ENCODE peak calls at places on chromosomes 16 and 17, in four cellular contexts. One of them, this sample, is unnamed.

GRCh38 chr17:34633351-34633750 is 54.0 kb downstream of the TMEM132E start:
- DNase-seq in heart right ventricle: no peak
- DNase-seq in IMR-90: no peak
- DNase-seq in choroid plexus epithelial cell: no peak
- DNase-seq in this sample: no peak

GRCh38 chr16:69187891-69188451 is 1.0 kb downstream of the SNTB2 start:
- DNase-seq in heart right ventricle: peak
- DNase-seq in choroid plexus epithelial cell: no peak
- DNase-seq in IMR-90: no peak
- DNase-seq in this sample: peak

GRCh38 chr17:76727745-76728456 is 1.3 kb downstream of the METTL23 start:
- DNase-seq in IMR-90: no peak
- DNase-seq in choroid plexus epithelial cell: no peak
- DNase-seq in heart right ventricle: no peak
- DNase-seq in this sample: peak

GRCh38 chr17:44793885-44794698 is 35.3 kb downstream of the ADAM11 start:
- DNase-seq in choroid plexus epithelial cell: peak
- DNase-seq in heart right ventricle: no peak
- DNase-seq in IMR-90: no peak
- DNase-seq in this sample: no peak

GRCh38 chr17:56912105-56912999 is 1.5 kb downstream of the TRIM25 start:
- DNase-seq in choroid plexus epithelial cell: peak
- DNase-seq in IMR-90: no peak
- DNase-seq in heart right ventricle: peak
- DNase-seq in this sample: peak

GRCh38 chr17:45384047-45384799 is 48.4 kb downstream of the ARHGAP27 start:
- DNase-seq in IMR-90: no peak
- DNase-seq in choroid plexus epithelial cell: no peak
- DNase-seq in heart right ventricle: no peak
- DNase-seq in this sample: no peak

GRCh38 chr17:19650826-19651225 is 2.3 kb downstream of the ALDH3A2 start:
- DNase-seq in IMR-90: peak
- DNase-seq in heart right ventricle: no peak
- DNase-seq in choroid plexus epithelial cell: no peak
- DNase-seq in this sample: no peak

GRCh38 chr17:36814958-36815357 is 122.3 kb upstream of the LHX1 start:
- DNase-seq in IMR-90: no peak
- DNase-seq in heart right ventricle: no peak
- DNase-seq in choroid plexus epithelial cell: no peak
- DNase-seq in this sample: no peak

GRCh38 chr17:76368545-76368944 is 14.8 kb upstream of the PRPSAP1 start:
- DNase-seq in choroid plexus epithelial cell: peak
- DNase-seq in heart right ventricle: no peak
- DNase-seq in IMR-90: peak
- DNase-seq in this sample: no peak

GRCh38 chr17:16304832-16305231 is 48.4 kb downstream of the CENPV start:
- DNase-seq in choroid plexus epithelial cell: peak
- DNase-seq in IMR-90: peak
- DNase-seq in heart right ventricle: no peak
- DNase-seq in this sample: peak

GRCh38 chr17:27596571-27597187 is 34.3 kb upstream of the LGALS9 start:
- DNase-seq in choroid plexus epithelial cell: no peak
- DNase-seq in heart right ventricle: no peak
- DNase-seq in IMR-90: no peak
- DNase-seq in this sample: no peak

GRCh38 chr17:76725580-76726230 is 701 bp downstream of the JMJD6 start:
- DNase-seq in IMR-90: peak
- DNase-seq in choroid plexus epithelial cell: no peak
- DNase-seq in heart right ventricle: peak
- DNase-seq in this sample: peak

GRCh38 chr16:28291651-28292626 is at the start of gene SBK1:
- DNase-seq in choroid plexus epithelial cell: peak
- DNase-seq in heart right ventricle: peak
- DNase-seq in IMR-90: peak
- DNase-seq in this sample: peak

GRCh38 chr17:18858567-18859245 is 775 bp downstream of the PRPSAP2 start:
- DNase-seq in IMR-90: no peak
- DNase-seq in heart right ventricle: no peak
- DNase-seq in choroid plexus epithelial cell: peak
- DNase-seq in this sample: no peak

GRCh38 chr16:15950167-15950854 is 895 bp downstream of the ABCC1 start:
- DNase-seq in choroid plexus epithelial cell: peak
- DNase-seq in heart right ventricle: no peak
- DNase-seq in IMR-90: peak
- DNase-seq in this sample: peak

GRCh38 chr17:28755486-28755885 is 11.7 kb downstream of the TRAF4 start:
- DNase-seq in choroid plexus epithelial cell: peak
- DNase-seq in IMR-90: no peak
- DNase-seq in heart right ventricle: no peak
- DNase-seq in this sample: no peak

GRCh38 chr17:2008332-2009126 is 16.6 kb downstream of the RTN4RL1 start:
- DNase-seq in choroid plexus epithelial cell: no peak
- DNase-seq in heart right ventricle: no peak
- DNase-seq in IMR-90: no peak
- DNase-seq in this sample: no peak

GRCh38 chr16:57534881-57535658 is 1.3 kb downstream of the CCDC102A start:
- DNase-seq in heart right ventricle: no peak
- DNase-seq in IMR-90: no peak
- DNase-seq in choroid plexus epithelial cell: no peak
- DNase-seq in this sample: no peak

GRCh38 chr17:33015716-33016346 is 24.2 kb downstream of the SPACA3 start:
- DNase-seq in choroid plexus epithelial cell: no peak
- DNase-seq in heart right ventricle: no peak
- DNase-seq in IMR-90: no peak
- DNase-seq in this sample: no peak

GRCh38 chr16:1181715-1182671 is 29.1 kb downstream of the CACNA1H start:
- DNase-seq in choroid plexus epithelial cell: peak
- DNase-seq in IMR-90: peak
- DNase-seq in heart right ventricle: peak
- DNase-seq in this sample: peak

GRCh38 chr16:3170440-3171180 is 17.4 kb upstream of the OR1F1 start:
- DNase-seq in IMR-90: no peak
- DNase-seq in heart right ventricle: no peak
- DNase-seq in choroid plexus epithelial cell: no peak
- DNase-seq in this sample: no peak

GRCh38 chr17:20271016-20271610 is 196.2 kb downstream of the LGALS9B start:
- DNase-seq in IMR-90: peak
- DNase-seq in choroid plexus epithelial cell: peak
- DNase-seq in heart right ventricle: no peak
- DNase-seq in this sample: no peak

GRCh38 chr17:6567528-6568185 is 11.3 kb upstream of the PITPNM3 start:
- DNase-seq in choroid plexus epithelial cell: no peak
- DNase-seq in heart right ventricle: no peak
- DNase-seq in IMR-90: no peak
- DNase-seq in this sample: peak

GRCh38 chr17:4365103-4365627 is 1.3 kb downstream of the UBE2G1 start:
- DNase-seq in IMR-90: peak
- DNase-seq in heart right ventricle: peak
- DNase-seq in choroid plexus epithelial cell: peak
- DNase-seq in this sample: peak

GRCh38 chr16:65895906-65896305 is 470.6 kb upstream of the CDH5 start:
- DNase-seq in heart right ventricle: no peak
- DNase-seq in IMR-90: no peak
- DNase-seq in choroid plexus epithelial cell: no peak
- DNase-seq in this sample: no peak

GRCh38 chr17:52170963-52171572 is 12.6 kb upstream of the CA10 start:
- DNase-seq in heart right ventricle: no peak
- DNase-seq in choroid plexus epithelial cell: peak
- DNase-seq in IMR-90: no peak
- DNase-seq in this sample: no peak

GRCh38 chr17:14301761-14302401 is 1.0 kb downstream of the HS3ST3B1 start:
- DNase-seq in heart right ventricle: peak
- DNase-seq in choroid plexus epithelial cell: peak
- DNase-seq in IMR-90: peak
- DNase-seq in this sample: peak

GRCh38 chr17:33124185-33124584 is 132.5 kb downstream of the SPACA3 start:
- DNase-seq in choroid plexus epithelial cell: no peak
- DNase-seq in IMR-90: no peak
- DNase-seq in heart right ventricle: no peak
- DNase-seq in this sample: no peak

DNA sequence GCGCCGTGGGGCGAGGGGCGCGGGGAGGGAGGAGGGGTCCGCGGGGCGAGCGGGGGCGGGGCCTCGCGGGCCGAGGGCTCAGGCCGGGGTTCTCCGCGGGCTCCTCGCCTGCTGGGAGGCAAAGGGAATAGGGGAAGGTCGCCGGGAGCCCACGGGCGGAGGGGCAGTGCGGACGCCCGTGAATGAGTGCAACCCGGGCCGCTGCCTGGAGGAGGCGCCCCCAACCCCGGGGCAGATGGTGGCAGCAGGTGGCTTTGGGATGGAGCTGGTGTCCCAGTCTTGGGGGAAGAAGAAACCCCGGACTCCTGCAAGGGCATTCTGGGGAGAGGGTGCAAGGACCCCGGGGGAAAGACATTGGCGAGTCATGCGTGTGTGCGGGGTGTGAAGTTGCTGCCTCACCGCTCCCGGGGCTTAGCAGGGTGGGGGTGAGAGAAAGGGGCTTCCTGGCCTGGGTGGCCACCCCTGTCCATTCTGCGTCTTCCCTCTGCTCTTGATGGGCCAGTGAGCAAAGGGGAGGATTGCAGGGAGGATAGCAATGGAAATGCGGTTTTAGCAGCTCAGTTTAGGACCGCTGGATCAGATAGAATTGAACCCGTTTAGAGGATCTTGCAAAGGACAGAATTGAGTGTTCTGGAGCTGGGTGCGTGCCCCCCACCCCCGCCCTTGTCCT is 508 bp downstream of the KIAA0513 start:
- DNase-seq in IMR-90: no peak
- DNase-seq in choroid plexus epithelial cell: no peak
- DNase-seq in heart right ventricle: no peak
- DNase-seq in this sample: no peak
- TF ChIP-seq CTCF in IMR-90: peak
- TF ChIP-seq CTCF in choroid plexus epithelial cell: peak
- TF ChIP-seq CTCF in heart right ventricle: no peak
- TF ChIP-seq CTCF in this sample: no peak

GRCh38 chr16:74580828-74581227 is 26.1 kb downstream of the GLG1 start:
- DNase-seq in IMR-90: no peak
- DNase-seq in choroid plexus epithelial cell: peak
- DNase-seq in heart right ventricle: no peak
- DNase-seq in this sample: no peak

GRCh38 chr16:74577882-74578366 is 29.0 kb downstream of the GLG1 start:
- DNase-seq in heart right ventricle: no peak
- DNase-seq in choroid plexus epithelial cell: peak
- DNase-seq in IMR-90: peak
- DNase-seq in this sample: peak

GRCh38 chr16:74575805-74576643 is 30.9 kb downstream of the GLG1 start:
- DNase-seq in IMR-90: no peak
- DNase-seq in choroid plexus epithelial cell: no peak
- DNase-seq in heart right ventricle: no peak
- DNase-seq in this sample: no peak

GRCh38 chr16:74578433-74578832 is 28.5 kb downstream of the GLG1 start:
- DNase-seq in choroid plexus epithelial cell: no peak
- DNase-seq in heart right ventricle: no peak
- DNase-seq in IMR-90: no peak
- DNase-seq in this sample: no peak

DNA sequence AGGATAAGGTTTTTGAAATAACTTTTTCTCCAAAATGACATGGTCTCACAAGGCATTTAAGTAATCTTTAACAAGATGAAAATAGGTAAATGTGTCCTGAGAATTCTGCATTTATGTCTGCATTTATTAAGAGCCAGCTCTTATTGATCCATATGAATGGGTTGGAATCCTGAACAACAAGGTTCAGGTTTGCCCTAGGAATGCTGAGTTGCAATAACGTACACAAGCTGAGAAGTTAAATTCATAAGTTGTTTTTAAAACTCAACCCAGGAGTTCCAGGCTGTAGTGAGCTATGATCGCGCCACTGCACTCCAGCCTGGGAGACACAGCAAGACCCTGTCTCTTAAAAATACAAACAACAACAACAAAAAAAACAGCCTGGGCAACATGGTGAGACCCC is 28.1 kb downstream of the GLG1 start:
- DNase-seq in heart right ventricle: no peak
- DNase-seq in IMR-90: no peak
- DNase-seq in choroid plexus epithelial cell: no peak
- DNase-seq in this sample: no peak
- H3K4me3 ChIP-seq in heart right ventricle: no peak
- H3K4me3 ChIP-seq in IMR-90: no peak
- H3K4me3 ChIP-seq in choroid plexus epithelial cell: no peak
- H3K4me3 ChIP-seq in this sample: no peak

DNA sequence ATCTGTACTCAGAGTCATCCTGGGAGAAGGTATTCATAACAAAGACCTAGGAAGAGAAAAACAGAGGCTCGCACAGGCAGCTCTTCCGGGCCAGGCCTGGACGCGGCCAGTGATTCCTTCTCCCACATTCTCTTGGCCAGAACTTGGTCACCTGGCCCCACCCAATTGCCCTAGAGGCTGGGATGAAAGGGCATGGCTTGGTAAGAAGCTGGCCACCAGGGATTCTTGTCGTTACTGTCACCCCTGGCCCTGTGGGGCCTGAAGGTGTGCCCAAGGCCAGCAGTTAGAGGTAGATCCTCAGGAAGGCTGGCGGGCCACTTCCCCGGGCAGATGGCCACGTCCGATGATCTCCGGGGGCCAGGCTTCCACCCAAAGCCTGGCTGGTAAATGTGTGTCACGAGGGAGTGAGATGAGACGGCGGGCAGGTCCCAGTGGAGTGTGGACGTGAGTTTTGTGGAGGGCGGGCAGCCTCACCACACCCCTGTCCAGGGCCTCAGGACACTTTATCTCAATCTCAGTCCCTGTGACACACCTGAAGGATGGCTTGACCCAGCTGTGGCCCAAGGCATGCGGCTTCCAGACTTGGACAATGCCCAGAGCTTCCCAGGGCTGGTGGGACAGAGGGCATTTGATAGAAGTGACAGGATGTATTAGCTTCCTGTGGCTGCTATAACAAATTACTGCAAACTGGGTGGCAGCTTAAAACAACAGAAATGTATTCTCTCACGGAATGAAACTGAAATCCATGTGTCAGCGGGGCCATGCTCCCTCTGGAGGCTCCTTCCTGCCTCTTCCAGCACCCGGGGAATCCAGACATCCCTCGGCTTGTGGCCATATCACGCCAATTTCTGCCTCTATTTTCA is 66.3 kb upstream of the GSE1 start:
- DNase-seq in choroid plexus epithelial cell: peak
- DNase-seq in IMR-90: no peak
- DNase-seq in heart right ventricle: no peak
- DNase-seq in this sample: no peak
- TF ChIP-seq CTCF in choroid plexus epithelial cell: peak
- TF ChIP-seq CTCF in IMR-90: no peak
- TF ChIP-seq CTCF in heart right ventricle: peak
- TF ChIP-seq CTCF in this sample: peak

GRCh38 chr16:22161401-22161800 is 905 bp upstream of the SDR42E2 start:
- DNase-seq in IMR-90: no peak
- DNase-seq in choroid plexus epithelial cell: no peak
- DNase-seq in heart right ventricle: no peak
- DNase-seq in this sample: no peak

GRCh38 chr16:22164482-22164881 is 2.2 kb downstream of the SDR42E2 start:
- DNase-seq in choroid plexus epithelial cell: no peak
- DNase-seq in IMR-90: no peak
- DNase-seq in heart right ventricle: no peak
- DNase-seq in this sample: no peak

GRCh38 chr16:22162658-22163009 is 328 bp downstream of the SDR42E2 start:
- DNase-seq in choroid plexus epithelial cell: no peak
- DNase-seq in heart right ventricle: no peak
- DNase-seq in IMR-90: no peak
- DNase-seq in this sample: no peak

GRCh38 chr16:22163806-22164205 is 1.5 kb downstream of the SDR42E2 start:
- DNase-seq in choroid plexus epithelial cell: no peak
- DNase-seq in heart right ventricle: no peak
- DNase-seq in IMR-90: no peak
- DNase-seq in this sample: no peak

GRCh38 chr16:22161999-22162657 is at the start of gene SDR42E2:
- DNase-seq in heart right ventricle: no peak
- DNase-seq in IMR-90: no peak
- DNase-seq in choroid plexus epithelial cell: no peak
- DNase-seq in this sample: no peak
- H3K4me3 ChIP-seq in heart right ventricle: peak
- H3K4me3 ChIP-seq in IMR-90: no peak
- H3K4me3 ChIP-seq in choroid plexus epithelial cell: no peak
- H3K4me3 ChIP-seq in this sample: no peak

This sample was measured in fibroblast of the aortic adventitia.